ENCODE peak calls at places on chromosomes 13 and 19, in five cellular contexts. One of them, this sample, is unnamed.

GRCh38 chr13:48749144-48749543 is 95.4 kb downstream of the CYSLTR2 start:
- DNase-seq in naive thymus-derived CD8-positive, alpha-beta T cell: no peak
- DNase-seq in stimulated activated CD4-positive, alpha-beta T cell treated with anti-CD3 and anti-CD28 coated beads, Interleukin-2, amount 100 ng/mL, for 48 hours: no peak
- DNase-seq in mesenchymal stem cell: peak
- DNase-seq in heart right ventricle: no peak
- DNase-seq in this sample: no peak

GRCh38 chr13:97004096-97004876 is 10.0 kb upstream of the OXGR1 start:
- DNase-seq in naive thymus-derived CD8-positive, alpha-beta T cell: no peak
- DNase-seq in stimulated activated CD4-positive, alpha-beta T cell treated with anti-CD3 and anti-CD28 coated beads, Interleukin-2, amount 100 ng/mL, for 48 hours: no peak
- DNase-seq in mesenchymal stem cell: peak
- DNase-seq in heart right ventricle: no peak
- DNase-seq in this sample: no peak

GRCh38 chr19:15412832-15413231 is 6.0 kb downstream of the AKAP8L start:
- DNase-seq in naive thymus-derived CD8-positive, alpha-beta T cell: no peak
- DNase-seq in stimulated activated CD4-positive, alpha-beta T cell treated with anti-CD3 and anti-CD28 coated beads, Interleukin-2, amount 100 ng/mL, for 48 hours: no peak
- DNase-seq in mesenchymal stem cell: no peak
- DNase-seq in heart right ventricle: no peak
- DNase-seq in this sample: no peak

GRCh38 chr13:30141773-30142501 is 165.4 kb downstream of the KATNAL1 start:
- DNase-seq in naive thymus-derived CD8-positive, alpha-beta T cell: no peak
- DNase-seq in stimulated activated CD4-positive, alpha-beta T cell treated with anti-CD3 and anti-CD28 coated beads, Interleukin-2, amount 100 ng/mL, for 48 hours: no peak
- DNase-seq in mesenchymal stem cell: peak
- DNase-seq in heart right ventricle: no peak
- DNase-seq in this sample: no peak

GRCh38 chr13:114161644-114162532 is 17.2 kb upstream of the CFAP97D2 start:
- DNase-seq in naive thymus-derived CD8-positive, alpha-beta T cell: no peak
- DNase-seq in stimulated activated CD4-positive, alpha-beta T cell treated with anti-CD3 and anti-CD28 coated beads, Interleukin-2, amount 100 ng/mL, for 48 hours: no peak
- DNase-seq in mesenchymal stem cell: no peak
- DNase-seq in heart right ventricle: peak
- DNase-seq in this sample: no peak

GRCh38 chr19:31718041-31718440 is 368.8 kb upstream of the TSHZ3 start:
- DNase-seq in naive thymus-derived CD8-positive, alpha-beta T cell: no peak
- DNase-seq in stimulated activated CD4-positive, alpha-beta T cell treated with anti-CD3 and anti-CD28 coated beads, Interleukin-2, amount 100 ng/mL, for 48 hours: no peak
- DNase-seq in mesenchymal stem cell: no peak
- DNase-seq in heart right ventricle: no peak
- DNase-seq in this sample: no peak

GRCh38 chr19:2148482-2149135 is 2.8 kb downstream of the AP3D1 start:
- DNase-seq in naive thymus-derived CD8-positive, alpha-beta T cell: no peak
- DNase-seq in stimulated activated CD4-positive, alpha-beta T cell treated with anti-CD3 and anti-CD28 coated beads, Interleukin-2, amount 100 ng/mL, for 48 hours: no peak
- DNase-seq in mesenchymal stem cell: no peak
- DNase-seq in heart right ventricle: no peak
- DNase-seq in this sample: no peak

GRCh38 chr19:4108767-4109625 is 14.9 kb downstream of the MAP2K2 start:
- DNase-seq in naive thymus-derived CD8-positive, alpha-beta T cell: peak
- DNase-seq in stimulated activated CD4-positive, alpha-beta T cell treated with anti-CD3 and anti-CD28 coated beads, Interleukin-2, amount 100 ng/mL, for 48 hours: no peak
- DNase-seq in mesenchymal stem cell: no peak
- DNase-seq in heart right ventricle: no peak
- DNase-seq in this sample: peak

GRCh38 chr19:46579286-46579944 is 21.7 kb upstream of the CALM3 start:
- DNase-seq in naive thymus-derived CD8-positive, alpha-beta T cell: no peak
- DNase-seq in stimulated activated CD4-positive, alpha-beta T cell treated with anti-CD3 and anti-CD28 coated beads, Interleukin-2, amount 100 ng/mL, for 48 hours: peak
- DNase-seq in mesenchymal stem cell: peak
- DNase-seq in heart right ventricle: no peak
- DNase-seq in this sample: no peak

GRCh38 chr13:26965058-26965380 is 204.4 kb upstream of the GPR12 start:
- DNase-seq in naive thymus-derived CD8-positive, alpha-beta T cell: no peak
- DNase-seq in stimulated activated CD4-positive, alpha-beta T cell treated with anti-CD3 and anti-CD28 coated beads, Interleukin-2, amount 100 ng/mL, for 48 hours: no peak
- DNase-seq in mesenchymal stem cell: no peak
- DNase-seq in heart right ventricle: no peak
- DNase-seq in this sample: no peak

GRCh38 chr13:108322206-108322824 is 52.8 kb downstream of the TNFSF13B start:
- DNase-seq in naive thymus-derived CD8-positive, alpha-beta T cell: no peak
- DNase-seq in stimulated activated CD4-positive, alpha-beta T cell treated with anti-CD3 and anti-CD28 coated beads, Interleukin-2, amount 100 ng/mL, for 48 hours: no peak
- DNase-seq in mesenchymal stem cell: peak
- DNase-seq in heart right ventricle: no peak
- DNase-seq in this sample: no peak

GRCh38 chr13:95087746-95088305 is 213.4 kb downstream of the ABCC4 start:
- DNase-seq in naive thymus-derived CD8-positive, alpha-beta T cell: no peak
- DNase-seq in stimulated activated CD4-positive, alpha-beta T cell treated with anti-CD3 and anti-CD28 coated beads, Interleukin-2, amount 100 ng/mL, for 48 hours: no peak
- DNase-seq in mesenchymal stem cell: peak
- DNase-seq in heart right ventricle: no peak
- DNase-seq in this sample: no peak

This sample was measured in T follicular helper cell.